ENCODE peak calls at places on chromosomes 6 and 20, in ten cellular contexts. I is suprapubic skin, D is lower leg skin, N is GM23338, Z is tibial nerve, W is NB4, V is HFFc6, M is A549, E is glutamatergic neuron, G is GM13977. S is an unnamed sample.

GRCh38 chr20:35264755-35265154 is 13.2 kb downstream of the MMP24OS start:
- DNase-seq in N (peak), Z (no peak), E (no peak), W (peak), M (peak), V (no peak), I (no peak), G (no peak), D (no peak), S (no peak)

GRCh38 chr20:56440346-56441007 is 27.9 kb upstream of the RTF2 start:
- DNase-seq in I (no peak), D (no peak), W (peak), V (no peak), N (no peak), G (peak), Z (no peak), M (no peak), E (no peak), S (no peak)

GRCh38 chr20:63736893-63737689 is 627 bp downstream of the LIME1 start:
- DNase-seq in E (peak), I (no peak), M (no peak), V (no peak), G (peak), D (no peak), Z (no peak), W (no peak), N (no peak), S (no peak)

GRCh38 chr6:43172127-43173007 is 1.3 kb downstream of the SRF start:
- DNase-seq in E (peak), G (peak), V (no peak), D (peak), Z (peak), W (peak), N (peak), I (no peak), M (no peak), S (peak)

GRCh38 chr6:161918154-161918553 is 644.3 kb upstream of the AGPAT4 start:
- DNase-seq in I (no peak), V (no peak), Z (no peak), N (no peak), G (no peak), W (no peak), E (no peak), D (no peak), M (peak), S (no peak)

GRCh38 chr20:62361799-62362589 is 5.1 kb downstream of the LAMA5 start:
- DNase-seq in I (no peak), N (peak), W (no peak), D (no peak), M (no peak), V (no peak), Z (no peak), E (no peak), G (no peak), S (no peak)

GRCh38 chr20:51354769-51355319 is 187.7 kb downstream of the NFATC2 start:
- DNase-seq in D (no peak), E (no peak), N (no peak), W (no peak), G (no peak), V (peak), Z (no peak), M (no peak), I (no peak), S (peak)

GRCh38 chr6:90911600-90911999 is 324.7 kb upstream of the MAP3K7 start:
- DNase-seq in G (no peak), V (no peak), N (no peak), W (no peak), Z (no peak), E (no peak), M (no peak), D (no peak), I (no peak), S (no peak)

GRCh38 chr6:2791124-2792050 is 26.2 kb downstream of the WRNIP1 start:
- DNase-seq in N (peak), D (peak), M (peak), W (peak), Z (peak), I (no peak), G (peak), V (peak), E (peak), S (peak)

GRCh38 chr6:4291453-4292403 is 156.4 kb upstream of the ECI2 start:
- DNase-seq in D (no peak), W (no peak), E (no peak), G (no peak), I (no peak), V (peak), N (peak), Z (no peak), M (no peak), S (peak)

GRCh38 chr6:116500969-116501433 is 10.4 kb upstream of the CALHM5 start:
- DNase-seq in W (no peak), G (no peak), D (no peak), I (no peak), M (no peak), E (no peak), V (no peak), Z (no peak), N (peak), S (peak)

GRCh38 chr6:158817298-158818007 is 1.7 kb downstream of the EZR start:
- DNase-seq in W (peak), E (peak), V (no peak), I (no peak), D (no peak), Z (peak), M (no peak), N (peak), G (no peak), S (peak)

GRCh38 chr6:2194643-2195042 is 50.8 kb downstream of the GMDS start:
- DNase-seq in W (no peak), I (no peak), M (no peak), V (no peak), E (no peak), N (no peak), D (no peak), G (no peak), Z (no peak), S (no peak)

GRCh38 chr6:111173341-111173740 is 86.0 kb downstream of the SLC16A10 start:
- DNase-seq in W (no peak), V (no peak), E (no peak), D (no peak), G (no peak), M (no peak), I (no peak), N (peak), Z (no peak), S (no peak)

GRCh38 chr6:142693446-142693845 is 251.5 kb downstream of the HIVEP2 start:
- DNase-seq in I (no peak), N (no peak), W (no peak), D (no peak), G (no peak), E (no peak), Z (no peak), M (no peak), V (peak), S (peak)

GRCh38 chr6:81366970-81367369 is 385.5 kb downstream of the TENT5A start:
- DNase-seq in N (no peak), V (no peak), D (no peak), M (no peak), Z (no peak), I (no peak), E (no peak), W (no peak), G (no peak), S (no peak)

GRCh38 chr6:151317206-151317994 is 74.0 kb downstream of the ZBTB2 start:
- DNase-seq in M (peak), N (no peak), W (no peak), D (no peak), E (no peak), Z (no peak), G (no peak), V (peak), I (no peak), S (peak)

GRCh38 chr20:661474-662288 is 8.7 kb upstream of the SRXN1 start:
- DNase-seq in N (peak), Z (no peak), V (no peak), G (no peak), M (no peak), I (no peak), D (no peak), W (peak), E (no peak), S (no peak)

GRCh38 chr6:110590821-110591351 is 114.5 kb upstream of the SLC22A16 start:
- DNase-seq in D (no peak), M (no peak), V (peak), Z (no peak), W (peak), N (no peak), E (no peak), I (no peak), G (peak), S (peak)

GRCh38 chr20:61332016-61332975 is 80.2 kb downstream of the CDH4 start:
- DNase-seq in M (no peak), E (no peak), W (no peak), Z (no peak), N (no peak), V (no peak), D (no peak), G (no peak), I (no peak), S (no peak)

GRCh38 chr6:142820336-142821016 is 124.5 kb downstream of the HIVEP2 start:
- DNase-seq in N (no peak), E (no peak), M (no peak), W (no peak), G (no peak), D (no peak), Z (no peak), I (no peak), V (no peak), S (no peak)

GRCh38 chr6:109738200-109738599 is 47.1 kb downstream of the FIG4 start:
- DNase-seq in E (no peak), G (no peak), N (no peak), I (no peak), D (no peak), V (no peak), M (no peak), W (no peak), Z (no peak), S (no peak)

GRCh38 chr6:121686611-121687023 is 251.2 kb downstream of the GJA1 start:
- DNase-seq in N (peak), E (no peak), Z (no peak), I (no peak), V (no peak), G (no peak), M (no peak), D (no peak), W (no peak), S (no peak)

GRCh38 chr6:40436685-40437604 is 150.2 kb downstream of the LRFN2 start:
- DNase-seq in W (peak), G (no peak), M (no peak), N (no peak), Z (no peak), D (no peak), I (no peak), V (no peak), E (no peak), S (peak)

GRCh38 chr20:50792708-50793574 is 1.9 kb upstream of the BCAS4 start:
- DNase-seq in N (no peak), D (no peak), W (no peak), G (no peak), I (no peak), E (no peak), Z (no peak), V (no peak), M (no peak), S (no peak)

GRCh38 chr6:53691252-53691651 is 25.7 kb upstream of the KLHL31 start:
- DNase-seq in D (no peak), M (no peak), Z (no peak), V (no peak), W (no peak), N (no peak), E (no peak), G (no peak), I (no peak), S (no peak)

DNA sequence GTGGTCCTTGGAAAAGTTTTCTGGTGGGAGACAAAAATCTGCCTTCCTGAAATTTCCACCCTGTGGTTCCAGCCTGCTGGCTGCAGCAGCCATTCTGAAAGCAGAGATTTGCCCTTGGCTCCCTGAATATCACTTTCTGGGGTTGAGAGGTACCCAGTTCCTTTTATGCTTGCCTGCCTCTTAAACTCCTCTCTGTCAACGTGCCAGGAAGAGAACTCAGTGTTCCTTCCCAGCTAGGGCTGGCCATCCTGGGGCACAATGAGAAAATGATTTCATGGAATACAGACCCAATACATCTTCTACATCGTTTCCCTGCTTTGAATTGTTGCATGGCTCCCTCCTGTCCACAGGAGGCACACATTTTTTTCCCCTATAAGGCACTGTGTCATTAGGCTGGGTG is 1.6 kb upstream of the DSN1 start:
- DNase-seq in N (no peak), M (no peak), Z (peak), G (no peak), W (no peak), I (no peak), E (no peak), V (no peak), D (no peak), S (no peak)
- TF ChIP-seq CTCF in N (no peak), M (no peak), Z (no peak), G (no peak), W (no peak), I (no peak), E (no peak), V (no peak), D (no peak), S (no peak)

GRCh38 chr20:46715292-46715756 is 5.9 kb downstream of the SLC2A10 start:
- DNase-seq in W (no peak), G (no peak), M (peak), Z (peak), I (no peak), E (no peak), N (peak), D (peak), V (peak), S (no peak)
- TF ChIP-seq CTCF in W (no peak), G (no peak), M (no peak), Z (no peak), I (peak), E (no peak), N (no peak), D (no peak), V (peak), S (peak)

DNA sequence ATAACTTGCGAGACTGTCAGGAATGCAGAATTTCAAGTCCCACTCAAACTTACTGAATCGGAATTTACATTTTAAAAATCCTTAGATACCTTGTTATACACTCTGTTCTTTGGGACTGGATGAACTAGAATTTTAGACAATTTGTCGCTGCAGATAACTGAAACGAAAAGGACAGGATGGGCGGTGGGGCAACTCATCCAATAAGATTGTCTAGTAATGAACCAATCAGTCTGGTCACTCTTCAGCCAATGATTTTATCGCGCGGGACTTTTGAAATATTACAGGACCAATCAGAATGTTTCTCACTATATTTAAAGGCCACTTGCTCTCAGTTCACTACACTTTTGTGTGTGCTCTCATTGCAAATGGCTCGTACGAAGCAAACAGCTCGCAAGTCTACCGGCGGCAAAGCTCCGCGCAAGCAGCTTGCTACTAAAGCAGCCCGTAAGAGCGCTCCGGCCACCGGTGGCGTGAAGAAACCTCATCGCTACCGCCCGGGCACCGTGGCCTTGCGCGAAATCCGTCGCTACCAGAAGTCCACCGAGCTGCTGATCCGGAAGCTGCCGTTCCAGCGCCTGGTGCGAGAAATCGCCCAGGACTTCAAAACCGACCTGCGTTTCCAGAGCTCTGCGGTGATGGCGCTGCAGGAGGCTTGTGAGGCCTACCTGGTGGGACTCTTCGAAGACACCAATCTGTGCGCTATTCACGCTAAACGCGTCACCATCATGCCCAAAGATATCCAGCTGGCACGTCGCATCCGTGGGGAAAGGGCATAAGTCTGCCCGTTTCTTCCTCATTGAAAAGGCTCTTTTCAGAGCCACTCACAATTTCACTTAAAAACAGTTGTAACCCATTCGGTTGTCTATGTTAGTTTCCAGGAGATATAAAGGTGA is 41.9 kb upstream of the HFE start:
- DNase-seq in N (no peak), G (peak), W (peak), Z (peak), M (peak), D (peak), I (no peak), E (no peak), V (peak), S (peak)
- TF ChIP-seq CTCF in N (no peak), G (peak), W (no peak), Z (no peak), M (no peak), D (no peak), I (no peak), E (no peak), V (peak), S (peak)

GRCh38 chr6:107132330-107132954 is 17.1 kb upstream of the BEND3 start:
- DNase-seq in I (peak), W (peak), E (peak), Z (peak), M (no peak), D (no peak), G (no peak), V (peak), N (peak), S (no peak)
- TF ChIP-seq CTCF in I (no peak), W (peak), E (peak), Z (peak), M (peak), D (no peak), G (peak), V (peak), N (peak), S (peak)

DNA sequence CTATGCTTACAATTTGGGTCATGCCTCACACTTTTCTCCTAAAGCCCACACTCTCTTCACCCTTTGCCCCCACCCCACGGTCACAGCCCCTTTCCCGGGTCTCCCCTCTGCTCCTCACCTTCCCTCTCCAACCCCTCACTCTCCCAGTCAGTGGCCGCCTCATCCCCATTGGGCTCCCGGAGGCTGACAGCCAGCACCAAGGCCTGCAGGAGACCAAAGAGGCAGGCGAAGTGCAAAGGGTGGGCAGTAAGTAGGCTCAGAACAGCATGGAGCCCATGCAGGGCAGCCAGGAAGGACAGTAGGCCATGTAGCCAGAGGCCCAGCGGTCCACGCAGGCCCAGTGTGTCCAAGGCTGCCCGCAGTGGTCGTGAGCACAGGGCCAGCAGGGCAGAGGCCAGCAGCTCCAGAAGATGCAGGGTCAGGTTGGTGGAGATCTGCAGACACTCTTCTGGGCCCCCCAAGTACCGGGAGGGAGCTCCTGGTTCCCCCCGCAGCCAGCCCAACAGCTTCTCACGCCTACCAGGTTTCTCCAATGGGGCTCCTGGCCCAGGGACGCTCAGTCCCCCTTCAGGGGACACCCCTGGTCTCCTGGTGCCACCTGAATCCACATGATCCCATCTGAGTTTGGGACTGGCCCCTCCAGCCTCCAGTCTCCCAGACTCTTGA is 1.5 kb downstream of the C6orf47 start:
- DNase-seq in W (no peak), I (no peak), V (no peak), E (no peak), N (no peak), D (no peak), Z (no peak), M (no peak), G (no peak), S (no peak)
- TF ChIP-seq CTCF in W (no peak), I (no peak), V (no peak), E (no peak), N (no peak), D (no peak), Z (no peak), M (no peak), G (no peak), S (no peak)

DNA sequence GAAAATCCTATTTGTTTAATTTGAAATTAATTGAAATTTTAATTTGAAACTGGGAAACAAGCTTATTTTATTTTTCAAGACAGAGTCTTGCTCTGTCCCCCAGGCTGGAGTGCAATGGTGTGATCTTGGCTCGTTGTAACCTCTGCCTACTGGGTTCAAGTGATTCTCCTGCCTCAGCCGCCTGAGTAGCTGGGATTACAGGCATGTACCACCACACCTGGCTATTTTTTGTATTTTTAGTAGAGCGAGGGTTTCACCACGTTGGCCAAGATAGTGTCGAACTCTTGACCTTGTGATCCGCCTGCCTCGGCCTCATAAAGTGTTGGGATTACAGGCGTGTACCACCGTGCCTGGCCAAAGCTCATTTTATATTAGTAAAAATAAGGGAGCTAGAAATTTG is 4.2 kb downstream of the SRSF3 start:
- DNase-seq in D (no peak), E (no peak), I (no peak), G (no peak), N (no peak), M (no peak), W (no peak), Z (no peak), V (no peak), S (no peak)
- TF ChIP-seq CTCF in D (no peak), E (no peak), I (no peak), G (no peak), N (no peak), M (no peak), W (no peak), Z (no peak), V (no peak), S (no peak)

GRCh38 chr6:153668758-153669157 is 370.3 kb upstream of the OPRM1 start:
- DNase-seq in G (no peak), I (no peak), W (no peak), D (no peak), E (no peak), N (no peak), M (no peak), V (no peak), Z (no peak), S (no peak)

GRCh38 chr6:153662982-153663381 is 376.1 kb upstream of the OPRM1 start:
- DNase-seq in W (no peak), D (no peak), E (no peak), N (no peak), V (no peak), I (no peak), Z (no peak), G (no peak), M (no peak), S (no peak)
- TF ChIP-seq CTCF in W (no peak), D (no peak), E (no peak), N (no peak), V (no peak), I (no peak), Z (no peak), G (no peak), M (no peak), S (peak)

S was measured in brain microvascular endothelial cell.